ENCODE peak calls at places on chromosomes 5 and 9, in ten cellular contexts. K, I, N, D, H, U, R, T, V and A are unnamed samples.
A peak's percentile ranks its signal among the peaks of the same experiment; 100 is the strongest.

GRCh38 chr5:172878585-172879433 is 44.8 kb downstream of the ERGIC1 start:
- DNase-seq in D (no peak), N (no peak), I (no peak), U (no peak), T (no peak), K (no peak), V (no peak), R (no peak), H (no peak), A (no peak)

GRCh38 chr9:129610473-129611301 is 10.2 kb downstream of the C9orf50 start:
- DNase-seq in V (peak; percentile 78), H (peak; percentile 93), I (peak; percentile 88), N (peak; percentile 88), U (peak; percentile 78), R (no peak), D (peak; percentile 82), T (peak; percentile 83), K (peak; percentile 79), A (peak; percentile 58)

GRCh38 chr9:35829764-35830096 is 702 bp downstream of the TMEM8B start:
- DNase-seq in I (no peak), K (no peak), H (no peak), R (no peak), U (no peak), V (no peak), D (no peak), N (no peak), T (no peak), A (no peak)

GRCh38 chr5:134124289-134125194 is 10.1 kb downstream of the TCF7 start:
- DNase-seq in R (peak; percentile 69), T (no peak), U (no peak), N (no peak), D (no peak), V (peak; percentile 67), K (no peak), H (no peak), I (no peak), A (no peak)

GRCh38 chr5:122846051-122846567 is 696 bp downstream of the SNX24 start:
- DNase-seq in D (no peak), R (no peak), N (no peak), K (no peak), I (peak; percentile 45), T (no peak), H (no peak), U (no peak), V (no peak), A (no peak)

GRCh38 chr5:174520420-174521396 is 203.7 kb upstream of the MSX2 start:
- DNase-seq in H (peak; percentile 66), T (peak; percentile 20), U (peak; percentile 28), I (peak; percentile 68), R (no peak), D (peak; percentile 51), N (no peak), V (no peak), K (no peak), A (no peak)

GRCh38 chr9:7297521-7297920 is 502.1 kb downstream of the DMAC1 start:
- DNase-seq in T (no peak), I (no peak), H (no peak), U (no peak), K (no peak), N (no peak), R (no peak), V (no peak), D (no peak), A (no peak)

GRCh38 chr5:3024976-3025375 is 273.5 kb upstream of the IRX2 start:
- DNase-seq in U (no peak), H (no peak), I (no peak), D (no peak), T (no peak), R (no peak), K (no peak), V (no peak), N (no peak), A (no peak)

GRCh38 chr9:77800924-77801551 is 152.9 kb upstream of the GNA14 start:
- DNase-seq in H (no peak), I (no peak), V (no peak), U (no peak), N (no peak), D (no peak), K (no peak), T (no peak), R (no peak), A (no peak)

GRCh38 chr9:38023661-38024035 is 45.4 kb downstream of the SHB start:
- DNase-seq in V (no peak), H (no peak), K (no peak), I (no peak), N (no peak), R (no peak), U (no peak), D (no peak), T (no peak), A (no peak)

GRCh38 chr5:147332643-147333042 is 97.8 kb downstream of the STK32A start:
- DNase-seq in T (no peak), D (no peak), N (no peak), I (no peak), H (no peak), R (no peak), V (no peak), K (no peak), U (no peak), A (no peak)

GRCh38 chr5:41246376-41246775 is 33.0 kb upstream of the C6 start:
- DNase-seq in I (no peak), T (no peak), R (no peak), K (no peak), D (no peak), H (no peak), N (no peak), V (no peak), U (no peak), A (no peak)

GRCh38 chr5:141326088-141326854 is 4.0 kb upstream of the PCDHGA1 start:
- DNase-seq in H (peak; percentile 82), N (peak; percentile 73), U (no peak), K (peak; percentile 23), T (no peak), V (peak; percentile 65), R (peak; percentile 39), I (peak; percentile 59), D (peak; percentile 22), A (no peak)

GRCh38 chr5:177304392-177305119 is 957 bp downstream of the PRELID1 start:
- DNase-seq in R (no peak), V (no peak), K (no peak), N (no peak), T (no peak), D (no peak), I (no peak), U (no peak), H (no peak), A (no peak)

GRCh38 chr9:109232449-109232848 is 65.4 kb upstream of the FRRS1L start:
- DNase-seq in R (no peak), V (no peak), N (no peak), K (no peak), T (no peak), I (no peak), H (no peak), D (no peak), U (no peak), A (no peak)

GRCh38 chr9:128203842-128204551 is 818 bp downstream of the DNM1 start:
- DNase-seq in N (no peak), I (peak; percentile 51), T (peak; percentile 36), R (no peak), D (peak; percentile 39), U (no peak), V (peak; percentile 20), K (no peak), H (peak; percentile 61), A (no peak)

GRCh38 chr5:181246276-181247050 is 2.8 kb upstream of the RACK1 start:
- DNase-seq in H (peak; percentile 84), N (peak; percentile 96), D (peak; percentile 90), T (peak; percentile 74), K (peak; percentile 82), R (peak; percentile 14), I (peak; percentile 86), U (peak; percentile 72), V (peak; percentile 63), A (peak; percentile 67)

GRCh38 chr5:138448481-138449398 is 9.9 kb downstream of the REEP2 start:
- DNase-seq in T (no peak), V (no peak), R (peak; percentile 28), D (no peak), I (no peak), H (no peak), N (no peak), U (no peak), K (no peak), A (no peak)

DNA sequence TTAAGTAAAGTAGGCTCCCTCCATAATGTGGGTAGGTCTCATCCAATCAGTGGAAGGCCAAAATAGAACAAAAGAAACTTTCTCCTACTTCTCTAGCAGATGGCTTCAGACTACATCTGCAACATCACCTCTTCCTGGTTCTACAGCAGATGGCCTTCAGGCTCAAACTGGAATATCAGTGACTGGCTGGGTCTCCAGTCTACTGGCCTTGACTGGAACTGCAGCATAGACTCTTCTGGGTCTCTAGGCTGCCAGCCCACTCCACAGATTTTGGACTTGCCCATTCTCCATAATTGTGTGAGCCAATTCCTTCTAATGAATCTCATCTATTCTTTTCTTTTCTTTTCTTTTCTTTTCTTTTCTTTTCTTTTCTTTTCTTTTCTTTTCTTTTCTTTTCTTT is 64.8 kb downstream of the ACER2 start:
- DNase-seq in D (no peak), I (no peak), T (no peak), U (no peak), K (no peak), V (no peak), R (no peak), N (no peak), H (no peak), A (no peak)
- TF ChIP-seq CTCF in D (no peak), I (no peak), T (no peak), U (no peak), K (no peak), V (no peak), R (no peak), N (no peak), H (peak; percentile 29), A (no peak)

GRCh38 chr9:93620041-93620506 is 43.7 kb downstream of the PHF2 start:
- DNase-seq in D (no peak), K (no peak), V (no peak), I (peak; percentile 35), R (no peak), T (no peak), H (peak; percentile 80), N (no peak), U (no peak), A (no peak)
- TF ChIP-seq CTCF in D (no peak), K (no peak), V (no peak), I (no peak), R (no peak), T (no peak), H (peak; percentile 52), N (no peak), U (peak; percentile 46), A (no peak)

DNA sequence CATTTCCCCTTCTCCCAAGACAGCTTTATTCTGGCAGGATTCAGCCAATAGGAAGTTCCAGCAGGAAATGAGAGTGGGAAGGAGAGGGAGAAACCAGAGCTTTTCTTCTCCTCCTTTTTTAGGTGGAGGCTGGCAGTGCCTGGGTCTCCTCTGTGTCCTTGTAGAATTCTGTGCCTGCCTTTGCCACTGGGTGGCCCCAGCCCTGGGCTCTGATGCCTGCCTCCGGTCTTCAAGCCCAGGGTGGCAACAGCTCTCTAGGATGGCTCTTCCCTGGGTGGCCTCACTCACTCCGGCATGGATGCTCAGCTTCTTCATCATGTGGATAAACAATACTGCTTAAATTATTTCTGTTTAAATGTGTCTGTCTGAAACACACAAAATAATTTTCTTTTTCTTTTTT is 694.8 kb downstream of the SEMA5A start:
- DNase-seq in V (no peak), K (no peak), I (no peak), N (no peak), H (no peak), U (no peak), T (no peak), R (no peak), D (no peak), A (no peak)
- TF ChIP-seq CTCF in V (no peak), K (no peak), I (no peak), N (no peak), H (peak; percentile 46), U (no peak), T (no peak), R (no peak), D (no peak), A (no peak)

GRCh38 chr9:96245399-96245798 is 56.6 kb downstream of the HSD17B3 start:
- DNase-seq in U (no peak), I (no peak), N (no peak), D (no peak), T (peak; percentile 19), R (no peak), V (no peak), K (no peak), H (peak; percentile 53), A (no peak)
- TF ChIP-seq CTCF in U (peak; percentile 19), I (no peak), N (no peak), D (no peak), T (peak; percentile 41), R (no peak), V (peak; percentile 20), K (no peak), H (peak; percentile 75), A (no peak)